ENCODE peak calls at places on chromosomes 3 and 15, in six cellular contexts. One of them, this sample, is unnamed.

GRCh38 chr3:184656991-184657669 is 54.7 kb downstream of the MAGEF1 start:
- DNase-seq in trophoblast cell: peak
- DNase-seq in H9: no peak
- DNase-seq in H1: no peak
- DNase-seq in neuronal stem cell: no peak
- DNase-seq in IMR-90: peak
- DNase-seq in this sample: peak

GRCh38 chr15:40430271-40430805 is 10.4 kb upstream of the BAHD1 start:
- DNase-seq in trophoblast cell: peak
- DNase-seq in H9: peak
- DNase-seq in H1: no peak
- DNase-seq in neuronal stem cell: no peak
- DNase-seq in IMR-90: peak
- DNase-seq in this sample: no peak

GRCh38 chr15:40137011-40137906 is 23.6 kb upstream of the BUB1B start:
- DNase-seq in trophoblast cell: no peak
- DNase-seq in H9: peak
- DNase-seq in H1: no peak
- DNase-seq in neuronal stem cell: no peak
- DNase-seq in IMR-90: no peak
- DNase-seq in this sample: no peak

GRCh38 chr3:81302045-81302444 is 459.4 kb downstream of the GBE1 start:
- DNase-seq in trophoblast cell: peak
- DNase-seq in H9: peak
- DNase-seq in H1: no peak
- DNase-seq in neuronal stem cell: peak
- DNase-seq in IMR-90: peak
- DNase-seq in this sample: peak

GRCh38 chr15:90286678-90287077 is 21.2 kb downstream of the NGRN start:
- DNase-seq in trophoblast cell: no peak
- DNase-seq in H9: no peak
- DNase-seq in H1: no peak
- DNase-seq in neuronal stem cell: no peak
- DNase-seq in IMR-90: peak
- DNase-seq in this sample: peak

GRCh38 chr15:67133738-67134576 is 68.6 kb downstream of the SMAD3 start:
- DNase-seq in trophoblast cell: no peak
- DNase-seq in H9: no peak
- DNase-seq in H1: no peak
- DNase-seq in neuronal stem cell: peak
- DNase-seq in IMR-90: peak
- DNase-seq in this sample: peak

GRCh38 chr3:73580343-73580742 is 44.4 kb downstream of the PDZRN3 start:
- DNase-seq in trophoblast cell: no peak
- DNase-seq in H9: no peak
- DNase-seq in H1: no peak
- DNase-seq in neuronal stem cell: no peak
- DNase-seq in IMR-90: peak
- DNase-seq in this sample: peak

GRCh38 chr15:91426412-91426811 is 326.4 kb downstream of the SV2B start:
- DNase-seq in trophoblast cell: peak
- DNase-seq in H9: no peak
- DNase-seq in H1: no peak
- DNase-seq in neuronal stem cell: no peak
- DNase-seq in IMR-90: no peak
- DNase-seq in this sample: no peak

GRCh38 chr3:4582634-4583033 is 89.5 kb downstream of the ITPR1 start:
- DNase-seq in trophoblast cell: peak
- DNase-seq in H9: no peak
- DNase-seq in H1: no peak
- DNase-seq in neuronal stem cell: no peak
- DNase-seq in IMR-90: peak
- DNase-seq in this sample: peak

GRCh38 chr3:71307884-71308697 is 275.4 kb downstream of the FOXP1 start:
- DNase-seq in trophoblast cell: peak
- DNase-seq in H9: no peak
- DNase-seq in H1: no peak
- DNase-seq in neuronal stem cell: no peak
- DNase-seq in IMR-90: peak
- DNase-seq in this sample: no peak

GRCh38 chr3:71304684-71305083 is 278.8 kb downstream of the FOXP1 start:
- DNase-seq in trophoblast cell: no peak
- DNase-seq in H9: no peak
- DNase-seq in H1: no peak
- DNase-seq in neuronal stem cell: no peak
- DNase-seq in IMR-90: peak
- DNase-seq in this sample: peak

GRCh38 chr3:71303627-71304260 is 279.8 kb downstream of the FOXP1 start:
- DNase-seq in trophoblast cell: no peak
- DNase-seq in H9: no peak
- DNase-seq in H1: no peak
- DNase-seq in neuronal stem cell: no peak
- DNase-seq in IMR-90: no peak
- DNase-seq in this sample: no peak

GRCh38 chr3:71304261-71304646 is 279.3 kb downstream of the FOXP1 start:
- DNase-seq in trophoblast cell: no peak
- DNase-seq in H9: no peak
- DNase-seq in H1: no peak
- DNase-seq in neuronal stem cell: no peak
- DNase-seq in IMR-90: no peak
- DNase-seq in this sample: no peak

DNA sequence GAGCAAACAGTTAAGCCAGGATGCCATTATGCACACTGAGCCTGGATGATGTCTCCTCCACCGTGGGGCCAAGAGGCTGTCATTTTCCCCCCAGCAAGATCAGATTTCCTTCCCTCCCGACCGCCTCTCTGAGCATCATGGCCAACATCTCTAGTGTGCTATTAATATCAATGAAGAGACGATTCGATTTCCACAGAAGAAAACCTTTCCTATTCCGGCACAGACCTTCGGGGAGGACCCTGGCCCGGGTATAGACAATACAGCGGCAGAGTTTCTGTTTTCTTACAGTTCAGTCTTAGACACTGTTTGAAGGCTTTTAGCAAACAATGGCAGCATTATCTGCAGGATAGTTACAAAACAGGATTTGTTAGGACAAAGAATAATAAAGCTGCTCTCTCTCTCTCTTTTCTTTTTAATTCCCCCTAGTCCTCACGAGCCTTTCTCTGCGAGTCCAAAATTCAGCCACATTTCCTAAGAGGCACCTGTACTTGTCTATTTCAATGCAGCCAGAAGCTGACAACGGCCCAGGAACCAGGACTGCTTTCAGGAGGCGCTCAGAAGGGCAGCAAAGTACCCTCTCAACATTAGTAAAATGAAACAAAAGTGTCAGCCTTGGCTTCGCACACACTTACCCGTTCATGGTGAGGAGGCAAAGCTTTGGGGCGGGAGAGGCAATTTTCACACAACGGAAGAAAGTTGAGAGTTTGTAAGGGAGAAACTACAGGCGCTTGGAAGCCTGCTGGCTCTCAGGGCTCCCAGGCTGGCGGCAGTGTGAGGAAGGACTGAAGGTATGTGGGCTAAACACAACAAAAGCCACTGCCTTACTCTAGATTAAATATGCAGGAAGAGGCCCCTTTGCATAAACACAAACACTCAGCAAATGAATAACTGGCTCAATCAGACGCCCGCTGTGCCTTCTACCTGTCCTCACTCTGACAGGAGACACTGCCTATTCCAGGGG is 278.0 kb downstream of the FOXP1 start:
- DNase-seq in trophoblast cell: no peak
- DNase-seq in H9: peak
- DNase-seq in H1: peak
- DNase-seq in neuronal stem cell: peak
- DNase-seq in IMR-90: peak
- DNase-seq in this sample: peak
- H3K4ac ChIP-seq in trophoblast cell: no peak
- H3K4ac ChIP-seq in H9: no peak
- H3K4ac ChIP-seq in H1: peak
- H3K4ac ChIP-seq in neuronal stem cell: no peak
- H3K4ac ChIP-seq in IMR-90: peak
- H3K4ac ChIP-seq in this sample: peak

GRCh38 chr3:193782747-193783146 is 189.7 kb downstream of the OPA1 start:
- DNase-seq in trophoblast cell: no peak
- DNase-seq in H9: no peak
- DNase-seq in H1: no peak
- DNase-seq in neuronal stem cell: no peak
- DNase-seq in IMR-90: no peak
- DNase-seq in this sample: no peak

GRCh38 chr3:193780810-193781472 is 187.9 kb downstream of the OPA1 start:
- DNase-seq in trophoblast cell: peak
- DNase-seq in H9: peak
- DNase-seq in H1: peak
- DNase-seq in neuronal stem cell: peak
- DNase-seq in IMR-90: peak
- DNase-seq in this sample: peak

GRCh38 chr3:193783166-193783896 is 190.3 kb downstream of the OPA1 start:
- DNase-seq in trophoblast cell: peak
- DNase-seq in H9: no peak
- DNase-seq in H1: no peak
- DNase-seq in neuronal stem cell: no peak
- DNase-seq in IMR-90: no peak
- DNase-seq in this sample: peak

GRCh38 chr3:193780371-193780770 is 187.4 kb downstream of the OPA1 start:
- DNase-seq in trophoblast cell: peak
- DNase-seq in H9: no peak
- DNase-seq in H1: no peak
- DNase-seq in neuronal stem cell: no peak
- DNase-seq in IMR-90: no peak
- DNase-seq in this sample: no peak

DNA sequence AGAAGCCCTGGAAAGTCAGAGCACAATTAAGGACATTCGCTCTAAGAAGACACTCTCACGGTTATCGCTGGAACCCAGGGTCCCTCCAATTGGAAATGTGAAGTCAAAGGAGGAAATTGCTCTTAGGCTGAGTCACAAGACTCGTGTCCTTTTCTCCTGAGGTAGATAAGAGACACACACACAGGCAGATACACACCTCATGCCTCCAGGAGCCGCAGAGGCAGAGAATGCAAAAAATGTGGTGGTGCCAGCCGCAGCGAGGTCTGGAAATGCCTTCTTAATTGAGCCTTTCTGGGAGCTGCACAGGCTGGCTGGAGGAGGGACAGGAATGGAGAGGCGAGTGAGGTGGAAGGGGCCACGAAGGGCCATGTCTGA is 189.3 kb downstream of the OPA1 start:
- DNase-seq in trophoblast cell: peak
- DNase-seq in H9: peak
- DNase-seq in H1: no peak
- DNase-seq in neuronal stem cell: no peak
- DNase-seq in IMR-90: no peak
- DNase-seq in this sample: peak
- H3K4ac ChIP-seq in trophoblast cell: no peak
- H3K4ac ChIP-seq in H9: no peak
- H3K4ac ChIP-seq in H1: no peak
- H3K4ac ChIP-seq in neuronal stem cell: no peak
- H3K4ac ChIP-seq in IMR-90: no peak
- H3K4ac ChIP-seq in this sample: no peak

GRCh38 chr3:107604057-107604802 is 81.5 kb downstream of the BBX start:
- DNase-seq in trophoblast cell: no peak
- DNase-seq in H9: no peak
- DNase-seq in H1: no peak
- DNase-seq in neuronal stem cell: no peak
- DNase-seq in IMR-90: peak
- DNase-seq in this sample: peak

GRCh38 chr3:107598926-107599754 is 76.4 kb downstream of the BBX start:
- DNase-seq in trophoblast cell: peak
- DNase-seq in H9: peak
- DNase-seq in H1: peak
- DNase-seq in neuronal stem cell: no peak
- DNase-seq in IMR-90: peak
- DNase-seq in this sample: peak

GRCh38 chr3:107600784-107601183 is 78.0 kb downstream of the BBX start:
- DNase-seq in trophoblast cell: peak
- DNase-seq in H9: no peak
- DNase-seq in H1: no peak
- DNase-seq in neuronal stem cell: no peak
- DNase-seq in IMR-90: no peak
- DNase-seq in this sample: no peak

GRCh38 chr3:107596639-107597038 is 73.9 kb downstream of the BBX start:
- DNase-seq in trophoblast cell: no peak
- DNase-seq in H9: no peak
- DNase-seq in H1: no peak
- DNase-seq in neuronal stem cell: no peak
- DNase-seq in IMR-90: no peak
- DNase-seq in this sample: no peak

GRCh38 chr3:107599755-107600122 is 77.0 kb downstream of the BBX start:
- DNase-seq in trophoblast cell: no peak
- DNase-seq in H9: no peak
- DNase-seq in H1: no peak
- DNase-seq in neuronal stem cell: no peak
- DNase-seq in IMR-90: no peak
- DNase-seq in this sample: no peak
- H3K4ac ChIP-seq in trophoblast cell: peak
- H3K4ac ChIP-seq in H9: no peak
- H3K4ac ChIP-seq in H1: no peak
- H3K4ac ChIP-seq in neuronal stem cell: no peak
- H3K4ac ChIP-seq in IMR-90: peak
- H3K4ac ChIP-seq in this sample: no peak

DNA sequence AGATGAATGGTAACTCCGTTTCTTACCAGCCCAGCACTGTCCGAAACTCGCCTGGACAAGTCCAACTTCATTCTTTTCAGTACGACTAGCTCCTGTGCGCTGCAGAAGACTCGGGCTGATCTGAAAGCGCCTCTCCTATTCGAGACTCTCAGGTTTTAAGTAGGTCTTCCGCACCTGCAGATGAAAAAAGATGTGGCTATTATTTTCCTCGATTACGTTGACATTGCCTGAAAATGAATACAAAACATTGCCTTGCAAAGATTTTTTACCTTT is 68.8 kb downstream of the HES1 start:
- DNase-seq in trophoblast cell: peak
- DNase-seq in H9: no peak
- DNase-seq in H1: no peak
- DNase-seq in neuronal stem cell: no peak
- DNase-seq in IMR-90: no peak
- DNase-seq in this sample: no peak
- H3K4ac ChIP-seq in trophoblast cell: no peak
- H3K4ac ChIP-seq in H9: no peak
- H3K4ac ChIP-seq in H1: no peak
- H3K4ac ChIP-seq in neuronal stem cell: no peak
- H3K4ac ChIP-seq in IMR-90: no peak
- H3K4ac ChIP-seq in this sample: no peak